ENCODE peak calls at places on chromosome 1, in six cellular contexts. Y is neuronal stem cell, R is IMR-90, L is H9, P is H1, O is mesenchymal stem cell. W is an unnamed sample.

GRCh38 chr1:203440780-203441179 is 34.8 kb upstream of the PRELP start:
- DNase-seq in Y (no peak), L (peak; percentile 47), P (no peak), R (peak; percentile 72), O (peak; percentile 67), W (no peak)

GRCh38 chr1:236685917-236686814 is at the start of gene ACTN2:
- DNase-seq in L (peak; percentile 76), P (peak; percentile 76), O (peak; percentile 5), Y (peak; percentile 46), R (no peak), W (peak; percentile 6)

GRCh38 chr1:202046227-202046626 is 35.8 kb downstream of the ELF3 start:
- DNase-seq in R (no peak), P (no peak), O (no peak), L (no peak), Y (no peak), W (peak; percentile 43)

GRCh38 chr1:235933483-235934116 is 66.9 kb upstream of the LYST start:
- DNase-seq in R (no peak), P (no peak), O (no peak), Y (no peak), L (no peak), W (no peak)

GRCh38 chr1:180192172-180192571 is 37.5 kb downstream of the QSOX1 start:
- DNase-seq in R (no peak), P (no peak), Y (no peak), L (no peak), O (no peak), W (no peak)

GRCh38 chr1:32773018-32773763 is 44.0 kb downstream of the YARS1 start:
- DNase-seq in Y (peak; percentile 65), R (peak; percentile 74), L (peak; percentile 89), P (peak; percentile 92), O (peak; percentile 72), W (peak; percentile 89)

GRCh38 chr1:234970731-234971476 is 157.7 kb downstream of the TOMM20 start:
- DNase-seq in R (peak; percentile 98), Y (no peak), P (peak; percentile 68), L (peak; percentile 70), O (peak; percentile 98), W (peak; percentile 80)

GRCh38 chr1:46174448-46175231 is at the start of gene TSPAN1:
- DNase-seq in P (no peak), R (peak; percentile 45), O (peak; percentile 72), Y (no peak), L (no peak), W (no peak)

GRCh38 chr1:230310381-230311163 is 115.6 kb downstream of the PGBD5 start:
- DNase-seq in P (peak; percentile 81), Y (peak; percentile 81), R (peak; percentile 68), L (peak; percentile 61), O (peak; percentile 71), W (peak; percentile 90)

GRCh38 chr1:13583592-13583963 is at the start of gene PDPN:
- DNase-seq in O (peak; percentile 53), Y (peak; percentile 69), R (no peak), L (peak; percentile 87), P (peak; percentile 85), W (no peak)

GRCh38 chr1:2135425-2135824 is 59.1 kb downstream of the FAAP20 start:
- DNase-seq in L (no peak), R (peak; percentile 85), Y (peak; percentile 35), O (peak; percentile 94), P (no peak), W (peak; percentile 100)

GRCh38 chr1:43853161-43853921 is 80.3 kb upstream of the ARTN start:
- DNase-seq in O (peak; percentile 35), L (no peak), Y (no peak), R (peak; percentile 79), P (no peak), W (no peak)

GRCh38 chr1:67144696-67145095 is 9.9 kb upstream of the C1orf141 start:
- DNase-seq in Y (no peak), R (no peak), P (no peak), O (no peak), L (no peak), W (no peak)

GRCh38 chr1:6794164-6794563 is 8.9 kb downstream of the CAMTA1 start:
- DNase-seq in L (no peak), R (peak; percentile 74), Y (no peak), O (peak; percentile 68), P (no peak), W (no peak)

GRCh38 chr1:13583964-13584791 is 546 bp downstream of the PDPN start:
- DNase-seq in O (peak; percentile 69), R (no peak), P (peak; percentile 56), L (peak; percentile 59), Y (peak; percentile 53), W (no peak)

GRCh38 chr1:172408958-172409357 is 11.5 kb upstream of the C1orf105 start:
- DNase-seq in L (no peak), P (no peak), Y (no peak), O (no peak), R (peak; percentile 51), W (peak; percentile 83)

GRCh38 chr1:213326666-213327317 is 275.8 kb downstream of the RPS6KC1 start:
- DNase-seq in O (peak; percentile 29), Y (no peak), L (no peak), P (no peak), R (peak; percentile 77), W (peak; percentile 50)

GRCh38 chr1:31371560-31371959 is 1.3 kb downstream of the FABP3 start:
- DNase-seq in O (no peak), Y (no peak), R (no peak), L (no peak), P (no peak), W (no peak)

GRCh38 chr1:98674075-98674781 is 12.7 kb downstream of the SNX7 start:
- DNase-seq in Y (no peak), R (peak; percentile 37), L (no peak), O (no peak), P (no peak), W (no peak)

GRCh38 chr1:77030401-77031100 is 163.3 kb downstream of the ST6GALNAC5 start:
- DNase-seq in Y (no peak), O (peak; percentile 5), R (peak; percentile 33), L (no peak), P (no peak), W (no peak)

GRCh38 chr1:222043444-222044292 is 301.8 kb upstream of the DUSP10 start:
- DNase-seq in P (no peak), O (peak; percentile 99), R (peak; percentile 98), L (no peak), Y (no peak), W (no peak)

GRCh38 chr1:50268049-50268448 is 155.2 kb downstream of the DMRTA2 start:
- DNase-seq in O (no peak), Y (peak; percentile 68), L (peak; percentile 64), P (peak; percentile 78), R (no peak), W (peak; percentile 54)

GRCh38 chr1:50266509-50266908 is 156.7 kb downstream of the DMRTA2 start:
- DNase-seq in P (no peak), O (no peak), L (no peak), Y (no peak), R (no peak), W (no peak)

GRCh38 chr1:50271337-50271736 is 151.9 kb downstream of the DMRTA2 start:
- DNase-seq in P (no peak), Y (no peak), O (no peak), L (no peak), R (no peak), W (no peak)

GRCh38 chr1:50270926-50271325 is 152.3 kb downstream of the DMRTA2 start:
- DNase-seq in Y (no peak), O (no peak), R (no peak), L (no peak), P (no peak), W (no peak)

DNA sequence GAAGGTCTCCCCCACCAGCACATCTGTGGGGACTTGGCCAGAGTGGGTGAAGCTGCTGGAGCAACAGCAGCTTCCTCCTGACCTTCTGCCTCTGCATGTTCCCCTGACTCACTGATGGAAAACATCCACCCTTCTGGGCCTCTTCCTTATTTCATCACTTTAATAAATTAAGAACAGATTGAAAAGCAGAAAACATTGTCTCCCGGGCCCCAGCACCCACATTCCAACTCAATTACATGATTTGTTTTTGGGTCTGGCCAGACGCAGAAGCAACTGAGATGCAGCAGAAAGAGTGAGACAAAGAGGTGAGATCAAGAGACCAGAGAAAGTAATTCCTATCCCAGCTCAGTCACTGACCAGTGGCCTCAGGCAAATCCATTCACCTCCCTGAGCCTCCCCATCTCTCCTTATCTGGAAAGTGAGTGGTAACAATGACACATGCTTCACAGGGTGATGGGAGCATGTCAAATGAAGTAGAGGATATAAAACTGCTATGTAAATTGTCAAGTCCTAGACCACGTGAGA is 157.1 kb downstream of the ELAVL4 start:
- DNase-seq in R (no peak), Y (no peak), P (no peak), L (no peak), O (no peak), W (peak; percentile 2)
- H3K14ac ChIP-seq in R (no peak overlapping the region), Y (no peak overlapping the region), P (no peak overlapping the region), L (no peak overlapping the region), O (no peak overlapping the region), W (no peak overlapping the region)

DNA sequence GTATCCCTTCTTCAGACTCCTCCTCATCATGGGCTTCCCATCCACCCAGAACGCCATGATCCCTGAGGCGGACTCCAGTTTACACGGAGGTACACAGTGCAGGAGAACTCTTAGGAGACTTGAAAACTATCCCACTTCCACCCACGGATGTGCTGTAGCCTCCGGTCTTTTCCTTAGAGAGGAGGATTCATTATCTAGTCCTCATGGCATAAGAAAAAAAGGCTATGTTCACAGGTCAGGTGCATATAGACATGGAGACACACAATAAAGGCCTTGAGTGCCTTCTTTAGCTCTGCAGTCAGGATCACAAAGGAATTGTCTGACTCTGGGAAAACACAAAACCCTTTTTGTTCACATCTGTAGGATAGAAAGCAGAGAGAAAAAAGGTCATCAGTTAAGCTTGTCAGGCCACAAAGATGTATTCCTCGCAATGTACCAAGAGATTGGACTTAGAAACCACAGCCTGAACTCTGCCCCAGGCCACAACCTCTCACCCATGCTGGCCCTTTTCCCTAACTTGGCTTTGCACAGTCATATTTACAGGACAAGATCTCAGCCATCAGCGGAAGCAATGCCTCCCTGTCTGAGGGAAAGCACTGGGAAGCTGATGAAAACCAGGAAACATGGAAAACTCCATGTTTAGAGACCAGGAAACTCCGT is 9.0 kb downstream of the CRP start:
- DNase-seq in P (no peak), Y (no peak), O (no peak), L (no peak), R (no peak), W (peak; percentile 46)
- H3K27ac ChIP-seq in P (no peak overlapping the region), Y (no peak overlapping the region), O (no peak overlapping the region), L (no peak overlapping the region), R (no peak overlapping the region), W (peak overlapping the region; percentile 67)

GRCh38 chr1:11099310-11100148 is at the start of gene EXOSC10:
- DNase-seq in O (peak; percentile 89), R (peak; percentile 77), P (peak; percentile 98), L (peak; percentile 94), Y (peak; percentile 90), W (peak; percentile 89)
- H3K4ac ChIP-seq in O (peak within 1 kb of the TSS; percentile 57), R (peak within 1 kb of the TSS; percentile 80), P (peak within 1 kb of the TSS; percentile 81), L (no peak within 1 kb of the TSS), Y (no peak within 1 kb of the TSS), W (peak within 1 kb of the TSS; percentile 97)

DNA sequence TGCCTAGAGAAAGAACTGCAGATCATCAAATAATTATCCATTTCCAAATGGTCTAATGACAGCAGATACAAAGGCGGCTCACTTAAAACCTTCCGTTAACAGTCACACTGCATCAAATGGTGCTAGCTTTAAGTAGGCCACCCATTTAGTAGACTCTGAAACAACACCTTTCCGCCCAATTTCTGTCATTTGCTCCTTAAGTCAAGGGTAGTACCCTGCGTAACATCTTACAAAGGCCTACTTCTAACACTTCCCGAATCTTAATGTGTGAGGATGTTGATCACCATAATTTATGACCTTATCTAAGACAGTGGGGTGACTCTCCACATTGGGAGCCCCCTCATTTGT is 684 bp upstream of the RALGPS2 start:
- DNase-seq in Y (peak; percentile 8), O (no peak), R (no peak), L (no peak), P (no peak), W (no peak)
- H3K14ac ChIP-seq in Y (no peak overlapping the region), O (no peak overlapping the region), R (peak overlapping the region; percentile 55), L (peak overlapping the region; percentile 91), P (no peak overlapping the region), W (no peak overlapping the region)

W was measured in trophoblast cell.